ENCODE peak calls at places on chromosomes 11 and 22, in six cellular contexts. One of them, this sample, is unnamed. For H3K4me1, the result is how much of the 10 kb centered on the place peaks cover.

GRCh38 chr11:71244116-71244815 is 8.1 kb downstream of the SHANK2 start:
- DNase-seq in left ventricle myocardium inferior: no peak
- DNase-seq in right cardiac atrium: no peak
- DNase-seq in uterus: no peak
- DNase-seq in effector memory CD4-positive, alpha-beta T cell: no peak
- DNase-seq in neuronal stem cell: no peak
- DNase-seq in this sample: peak

GRCh38 chr11:63916837-63917684 is at the start of gene RCOR2:
- DNase-seq in left ventricle myocardium inferior: peak
- DNase-seq in right cardiac atrium: peak
- DNase-seq in uterus: peak
- DNase-seq in effector memory CD4-positive, alpha-beta T cell: peak
- DNase-seq in neuronal stem cell: peak
- DNase-seq in this sample: peak

GRCh38 chr22:46329616-46330015 is 5.9 kb upstream of the TRMU start:
- DNase-seq in left ventricle myocardium inferior: no peak
- DNase-seq in right cardiac atrium: no peak
- DNase-seq in uterus: no peak
- DNase-seq in effector memory CD4-positive, alpha-beta T cell: no peak
- DNase-seq in neuronal stem cell: no peak
- DNase-seq in this sample: no peak

GRCh38 chr11:108218455-108218854 is 4.0 kb downstream of the NPAT start:
- DNase-seq in left ventricle myocardium inferior: no peak
- DNase-seq in right cardiac atrium: no peak
- DNase-seq in uterus: no peak
- DNase-seq in effector memory CD4-positive, alpha-beta T cell: no peak
- DNase-seq in neuronal stem cell: no peak
- DNase-seq in this sample: peak

GRCh38 chr11:103959279-103959930 is 77.0 kb upstream of the DDI1 start:
- DNase-seq in left ventricle myocardium inferior: no peak
- DNase-seq in right cardiac atrium: no peak
- DNase-seq in uterus: no peak
- DNase-seq in effector memory CD4-positive, alpha-beta T cell: no peak
- DNase-seq in neuronal stem cell: no peak
- DNase-seq in this sample: peak

GRCh38 chr11:1105183-1105565 is 30.5 kb downstream of the MUC2 start:
- DNase-seq in left ventricle myocardium inferior: no peak
- DNase-seq in right cardiac atrium: peak
- DNase-seq in uterus: no peak
- DNase-seq in effector memory CD4-positive, alpha-beta T cell: no peak
- DNase-seq in neuronal stem cell: no peak
- DNase-seq in this sample: no peak

GRCh38 chr11:65165847-65166317 is 4.2 kb upstream of the SPDYC start:
- DNase-seq in left ventricle myocardium inferior: no peak
- DNase-seq in right cardiac atrium: no peak
- DNase-seq in uterus: no peak
- DNase-seq in effector memory CD4-positive, alpha-beta T cell: no peak
- DNase-seq in neuronal stem cell: no peak
- DNase-seq in this sample: no peak

GRCh38 chr22:21641417-21641794 is 696 bp upstream of the SDF2L1 start:
- DNase-seq in left ventricle myocardium inferior: no peak
- DNase-seq in right cardiac atrium: peak
- DNase-seq in uterus: no peak
- DNase-seq in effector memory CD4-positive, alpha-beta T cell: no peak
- DNase-seq in neuronal stem cell: no peak
- DNase-seq in this sample: peak

GRCh38 chr11:108135845-108136599 is 14.7 kb downstream of the ACAT1 start:
- DNase-seq in left ventricle myocardium inferior: no peak
- DNase-seq in right cardiac atrium: no peak
- DNase-seq in uterus: no peak
- DNase-seq in effector memory CD4-positive, alpha-beta T cell: no peak
- DNase-seq in neuronal stem cell: no peak
- DNase-seq in this sample: peak

GRCh38 chr22:46524203-46524740 is 13.1 kb downstream of the CELSR1 start:
- DNase-seq in left ventricle myocardium inferior: no peak
- DNase-seq in right cardiac atrium: peak
- DNase-seq in uterus: no peak
- DNase-seq in effector memory CD4-positive, alpha-beta T cell: no peak
- DNase-seq in neuronal stem cell: no peak
- DNase-seq in this sample: no peak

GRCh38 chr11:131600591-131600990 is 230.2 kb downstream of the NTM start:
- DNase-seq in left ventricle myocardium inferior: no peak
- DNase-seq in right cardiac atrium: no peak
- DNase-seq in uterus: no peak
- DNase-seq in effector memory CD4-positive, alpha-beta T cell: no peak
- DNase-seq in neuronal stem cell: no peak
- DNase-seq in this sample: no peak

GRCh38 chr11:19326499-19326898 is 85.8 kb upstream of the E2F8 start:
- DNase-seq in left ventricle myocardium inferior: no peak
- DNase-seq in right cardiac atrium: peak
- DNase-seq in uterus: no peak
- DNase-seq in effector memory CD4-positive, alpha-beta T cell: no peak
- DNase-seq in neuronal stem cell: no peak
- DNase-seq in this sample: peak

GRCh38 chr11:100397401-100397800 is 289.7 kb upstream of the ARHGAP42 start:
- DNase-seq in left ventricle myocardium inferior: no peak
- DNase-seq in right cardiac atrium: no peak
- DNase-seq in uterus: no peak
- DNase-seq in effector memory CD4-positive, alpha-beta T cell: no peak
- DNase-seq in neuronal stem cell: no peak
- DNase-seq in this sample: no peak

GRCh38 chr22:33274214-33274828 is 216.1 kb upstream of the SYN3 start:
- DNase-seq in left ventricle myocardium inferior: no peak
- DNase-seq in right cardiac atrium: no peak
- DNase-seq in uterus: no peak
- DNase-seq in effector memory CD4-positive, alpha-beta T cell: no peak
- DNase-seq in neuronal stem cell: no peak
- DNase-seq in this sample: peak

GRCh38 chr11:86442827-86443226 is 68.1 kb downstream of the CCDC81 start:
- DNase-seq in left ventricle myocardium inferior: no peak
- DNase-seq in right cardiac atrium: no peak
- DNase-seq in uterus: no peak
- DNase-seq in effector memory CD4-positive, alpha-beta T cell: no peak
- DNase-seq in neuronal stem cell: no peak
- DNase-seq in this sample: no peak

GRCh38 chr11:116507849-116508695 is 264.7 kb downstream of the BUD13 start:
- DNase-seq in left ventricle myocardium inferior: no peak
- DNase-seq in right cardiac atrium: no peak
- DNase-seq in uterus: no peak
- DNase-seq in effector memory CD4-positive, alpha-beta T cell: no peak
- DNase-seq in neuronal stem cell: no peak
- DNase-seq in this sample: no peak

GRCh38 chr11:110467556-110467955 is 37.8 kb downstream of the FDX1 start:
- DNase-seq in left ventricle myocardium inferior: no peak
- DNase-seq in right cardiac atrium: no peak
- DNase-seq in uterus: no peak
- DNase-seq in effector memory CD4-positive, alpha-beta T cell: no peak
- DNase-seq in neuronal stem cell: no peak
- DNase-seq in this sample: no peak

GRCh38 chr11:60251485-60252207 is 8.7 kb upstream of the MS4A4E start:
- DNase-seq in left ventricle myocardium inferior: no peak
- DNase-seq in right cardiac atrium: no peak
- DNase-seq in uterus: no peak
- DNase-seq in effector memory CD4-positive, alpha-beta T cell: no peak
- DNase-seq in neuronal stem cell: peak
- DNase-seq in this sample: peak

GRCh38 chr22:22348127-22348814 is 103.7 kb downstream of the VPREB1 start:
- DNase-seq in left ventricle myocardium inferior: no peak
- DNase-seq in right cardiac atrium: no peak
- DNase-seq in uterus: no peak
- DNase-seq in effector memory CD4-positive, alpha-beta T cell: no peak
- DNase-seq in neuronal stem cell: peak
- DNase-seq in this sample: no peak

GRCh38 chr11:575324-575995 is 810 bp upstream of the PHRF1 start:
- DNase-seq in left ventricle myocardium inferior: no peak
- DNase-seq in right cardiac atrium: no peak
- DNase-seq in uterus: peak
- DNase-seq in effector memory CD4-positive, alpha-beta T cell: no peak
- DNase-seq in neuronal stem cell: peak
- DNase-seq in this sample: no peak

GRCh38 chr11:132126973-132127900 is 756.8 kb downstream of the NTM start:
- DNase-seq in left ventricle myocardium inferior: peak
- DNase-seq in right cardiac atrium: peak
- DNase-seq in uterus: no peak
- DNase-seq in effector memory CD4-positive, alpha-beta T cell: no peak
- DNase-seq in neuronal stem cell: peak
- DNase-seq in this sample: peak

GRCh38 chr11:116386118-116386699 is 386.6 kb downstream of the BUD13 start:
- DNase-seq in left ventricle myocardium inferior: no peak
- DNase-seq in right cardiac atrium: no peak
- DNase-seq in uterus: no peak
- DNase-seq in effector memory CD4-positive, alpha-beta T cell: no peak
- DNase-seq in neuronal stem cell: no peak
- DNase-seq in this sample: no peak

GRCh38 chr11:93729129-93729616 is 12.1 kb downstream of the TAF1D start:
- DNase-seq in left ventricle myocardium inferior: no peak
- DNase-seq in right cardiac atrium: no peak
- DNase-seq in uterus: no peak
- DNase-seq in effector memory CD4-positive, alpha-beta T cell: no peak
- DNase-seq in neuronal stem cell: no peak
- DNase-seq in this sample: no peak

GRCh38 chr11:117159892-117160291 is 15.8 kb downstream of the PAFAH1B2 start:
- DNase-seq in left ventricle myocardium inferior: no peak
- DNase-seq in right cardiac atrium: no peak
- DNase-seq in uterus: no peak
- DNase-seq in effector memory CD4-positive, alpha-beta T cell: no peak
- DNase-seq in neuronal stem cell: no peak
- DNase-seq in this sample: no peak

GRCh38 chr11:67013511-67014045 is 9.4 kb upstream of the SYT12 start:
- DNase-seq in left ventricle myocardium inferior: no peak
- DNase-seq in right cardiac atrium: no peak
- DNase-seq in uterus: no peak
- DNase-seq in effector memory CD4-positive, alpha-beta T cell: no peak
- DNase-seq in neuronal stem cell: no peak
- DNase-seq in this sample: no peak
- H3K4me1 ChIP-seq in left ventricle myocardium inferior: under half
- H3K4me1 ChIP-seq in right cardiac atrium: under half
- H3K4me1 ChIP-seq in uterus: under half
- H3K4me1 ChIP-seq in effector memory CD4-positive, alpha-beta T cell: under half
- H3K4me1 ChIP-seq in neuronal stem cell: under half
- H3K4me1 ChIP-seq in this sample: under half

GRCh38 chr11:67405688-67406339 is 1.9 kb downstream of the TBC1D10C start:
- DNase-seq in left ventricle myocardium inferior: no peak
- DNase-seq in right cardiac atrium: no peak
- DNase-seq in uterus: no peak
- DNase-seq in effector memory CD4-positive, alpha-beta T cell: no peak
- DNase-seq in neuronal stem cell: no peak
- DNase-seq in this sample: no peak

GRCh38 chr11:67406969-67407699 is 3.3 kb downstream of the TBC1D10C start:
- DNase-seq in left ventricle myocardium inferior: no peak
- DNase-seq in right cardiac atrium: no peak
- DNase-seq in uterus: no peak
- DNase-seq in effector memory CD4-positive, alpha-beta T cell: no peak
- DNase-seq in neuronal stem cell: no peak
- DNase-seq in this sample: no peak

GRCh38 chr11:67407700-67408163 is 3.8 kb downstream of the TBC1D10C start:
- DNase-seq in left ventricle myocardium inferior: no peak
- DNase-seq in right cardiac atrium: no peak
- DNase-seq in uterus: no peak
- DNase-seq in effector memory CD4-positive, alpha-beta T cell: no peak
- DNase-seq in neuronal stem cell: no peak
- DNase-seq in this sample: no peak

GRCh38 chr11:67405196-67405567 is 1.3 kb downstream of the TBC1D10C start:
- DNase-seq in left ventricle myocardium inferior: no peak
- DNase-seq in right cardiac atrium: no peak
- DNase-seq in uterus: no peak
- DNase-seq in effector memory CD4-positive, alpha-beta T cell: no peak
- DNase-seq in neuronal stem cell: no peak
- DNase-seq in this sample: no peak

DNA sequence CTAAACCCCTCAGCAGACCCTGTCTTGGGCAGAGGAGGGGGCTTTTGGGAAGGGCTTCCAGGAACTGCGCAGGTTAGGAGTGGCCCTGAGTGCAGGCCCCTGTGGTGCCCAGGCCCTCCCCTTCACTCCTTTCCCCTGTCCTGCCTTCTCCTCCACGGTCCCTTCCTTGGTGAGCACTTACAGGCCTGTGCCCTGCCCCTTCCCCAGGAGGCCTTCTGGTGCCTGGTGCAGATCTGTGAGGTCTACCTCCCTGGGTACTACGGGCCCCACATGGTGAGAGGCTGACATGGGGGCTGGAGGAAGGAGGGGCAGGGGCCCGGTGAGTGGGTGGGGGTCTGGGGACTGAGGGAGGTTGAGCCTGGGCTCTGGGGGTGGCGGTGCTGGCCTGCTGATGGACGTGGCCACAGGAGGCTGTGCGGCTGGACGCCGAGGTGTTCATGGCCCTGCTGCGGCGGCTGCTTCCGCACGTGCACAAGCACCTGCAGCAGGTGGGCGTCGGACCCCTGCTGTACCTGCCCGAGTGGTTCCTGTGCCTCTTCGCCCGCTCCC is 2.6 kb downstream of the TBC1D10C start:
- DNase-seq in left ventricle myocardium inferior: no peak
- DNase-seq in right cardiac atrium: no peak
- DNase-seq in uterus: no peak
- DNase-seq in effector memory CD4-positive, alpha-beta T cell: no peak
- DNase-seq in neuronal stem cell: no peak
- DNase-seq in this sample: no peak
- H3K4me3 ChIP-seq in left ventricle myocardium inferior: no peak
- H3K4me3 ChIP-seq in right cardiac atrium: no peak
- H3K4me3 ChIP-seq in uterus: no peak
- H3K4me3 ChIP-seq in effector memory CD4-positive, alpha-beta T cell: peak
- H3K4me3 ChIP-seq in neuronal stem cell: no peak
- H3K4me3 ChIP-seq in this sample: no peak

GRCh38 chr11:3890014-3890413 is 34.5 kb downstream of the STIM1 start:
- DNase-seq in left ventricle myocardium inferior: no peak
- DNase-seq in right cardiac atrium: no peak
- DNase-seq in uterus: no peak
- DNase-seq in effector memory CD4-positive, alpha-beta T cell: no peak
- DNase-seq in neuronal stem cell: no peak
- DNase-seq in this sample: no peak
- H3K4me1 ChIP-seq in left ventricle myocardium inferior: under half
- H3K4me1 ChIP-seq in right cardiac atrium: under half
- H3K4me1 ChIP-seq in uterus: under half
- H3K4me1 ChIP-seq in effector memory CD4-positive, alpha-beta T cell: under half
- H3K4me1 ChIP-seq in neuronal stem cell: under half
- H3K4me1 ChIP-seq in this sample: under half

GRCh38 chr11:114158886-114159285 is 99.4 kb downstream of the ZBTB16 start:
- DNase-seq in left ventricle myocardium inferior: no peak
- DNase-seq in right cardiac atrium: no peak
- DNase-seq in uterus: no peak
- DNase-seq in effector memory CD4-positive, alpha-beta T cell: no peak
- DNase-seq in neuronal stem cell: no peak
- DNase-seq in this sample: no peak

GRCh38 chr11:114160884-114161283 is 101.4 kb downstream of the ZBTB16 start:
- DNase-seq in left ventricle myocardium inferior: no peak
- DNase-seq in right cardiac atrium: no peak
- DNase-seq in uterus: no peak
- DNase-seq in effector memory CD4-positive, alpha-beta T cell: no peak
- DNase-seq in neuronal stem cell: no peak
- DNase-seq in this sample: no peak

GRCh38 chr11:114157476-114158050 is 98.1 kb downstream of the ZBTB16 start:
- DNase-seq in left ventricle myocardium inferior: no peak
- DNase-seq in right cardiac atrium: no peak
- DNase-seq in uterus: no peak
- DNase-seq in effector memory CD4-positive, alpha-beta T cell: no peak
- DNase-seq in neuronal stem cell: no peak
- DNase-seq in this sample: no peak

GRCh38 chr11:114159802-114160588 is 100.5 kb downstream of the ZBTB16 start:
- DNase-seq in left ventricle myocardium inferior: peak
- DNase-seq in right cardiac atrium: peak
- DNase-seq in uterus: peak
- DNase-seq in effector memory CD4-positive, alpha-beta T cell: peak
- DNase-seq in neuronal stem cell: no peak
- DNase-seq in this sample: peak

GRCh38 chr11:114159320-114159719 is 99.8 kb downstream of the ZBTB16 start:
- DNase-seq in left ventricle myocardium inferior: no peak
- DNase-seq in right cardiac atrium: no peak
- DNase-seq in uterus: no peak
- DNase-seq in effector memory CD4-positive, alpha-beta T cell: no peak
- DNase-seq in neuronal stem cell: no peak
- DNase-seq in this sample: no peak
- H3K4me3 ChIP-seq in left ventricle myocardium inferior: peak
- H3K4me3 ChIP-seq in right cardiac atrium: no peak
- H3K4me3 ChIP-seq in uterus: no peak
- H3K4me3 ChIP-seq in effector memory CD4-positive, alpha-beta T cell: no peak
- H3K4me3 ChIP-seq in neuronal stem cell: no peak
- H3K4me3 ChIP-seq in this sample: no peak